ENCODE peak calls at places on chromosomes 11 and 22, in five cellular contexts. I is GM23338, Y is SK-N-SH, D is HepG2, N is K562. W is an unnamed sample.

GRCh38 chr11:131691558-131692041 is 321.2 kb downstream of the NTM start:
- DNase-seq in I (peak; percentile 80), Y (peak; percentile 94), D (no peak), N (peak; percentile 79), W (no peak)

GRCh38 chr22:39559456-39560105 is 11.0 kb upstream of the CACNA1I start:
- DNase-seq in I (peak; percentile 89), Y (peak; percentile 42), D (no peak), N (peak; percentile 76), W (no peak)

GRCh38 chr11:22165799-22166548 is 26.9 kb upstream of the ANO5 start:
- DNase-seq in I (no peak), Y (peak; percentile 13), D (no peak), N (no peak), W (no peak)

GRCh38 chr11:104529916-104530315 is 366.0 kb upstream of the PDGFD start:
- DNase-seq in I (no peak), Y (no peak), D (no peak), N (no peak), W (no peak)

GRCh38 chr11:7537260-7537659 is 23.5 kb downstream of the PPFIBP2 start:
- DNase-seq in I (no peak), Y (no peak), D (no peak), N (no peak), W (no peak)

GRCh38 chr11:115085461-115086220 is 407.3 kb downstream of the NXPE2 start:
- DNase-seq in I (no peak), Y (peak; percentile 75), D (no peak), N (no peak), W (no peak)

GRCh38 chr22:27687984-27688545 is 113.5 kb downstream of the MN1 start:
- DNase-seq in I (peak; percentile 59), Y (no peak), D (peak; percentile 24), N (no peak), W (no peak)

GRCh38 chr11:120305286-120305685 is 19.8 kb upstream of the TLCD5 start:
- DNase-seq in I (no peak), Y (no peak), D (no peak), N (peak; percentile 33), W (no peak)

GRCh38 chr11:117538256-117538655 is 210.6 kb downstream of the CEP164 start:
- DNase-seq in I (no peak), Y (no peak), D (no peak), N (no peak), W (no peak)

GRCh38 chr22:19446603-19447387 is 716 bp downstream of the C22orf39 start:
- DNase-seq in I (peak; percentile 86), Y (no peak), D (peak; percentile 7), N (no peak), W (no peak)

DNA sequence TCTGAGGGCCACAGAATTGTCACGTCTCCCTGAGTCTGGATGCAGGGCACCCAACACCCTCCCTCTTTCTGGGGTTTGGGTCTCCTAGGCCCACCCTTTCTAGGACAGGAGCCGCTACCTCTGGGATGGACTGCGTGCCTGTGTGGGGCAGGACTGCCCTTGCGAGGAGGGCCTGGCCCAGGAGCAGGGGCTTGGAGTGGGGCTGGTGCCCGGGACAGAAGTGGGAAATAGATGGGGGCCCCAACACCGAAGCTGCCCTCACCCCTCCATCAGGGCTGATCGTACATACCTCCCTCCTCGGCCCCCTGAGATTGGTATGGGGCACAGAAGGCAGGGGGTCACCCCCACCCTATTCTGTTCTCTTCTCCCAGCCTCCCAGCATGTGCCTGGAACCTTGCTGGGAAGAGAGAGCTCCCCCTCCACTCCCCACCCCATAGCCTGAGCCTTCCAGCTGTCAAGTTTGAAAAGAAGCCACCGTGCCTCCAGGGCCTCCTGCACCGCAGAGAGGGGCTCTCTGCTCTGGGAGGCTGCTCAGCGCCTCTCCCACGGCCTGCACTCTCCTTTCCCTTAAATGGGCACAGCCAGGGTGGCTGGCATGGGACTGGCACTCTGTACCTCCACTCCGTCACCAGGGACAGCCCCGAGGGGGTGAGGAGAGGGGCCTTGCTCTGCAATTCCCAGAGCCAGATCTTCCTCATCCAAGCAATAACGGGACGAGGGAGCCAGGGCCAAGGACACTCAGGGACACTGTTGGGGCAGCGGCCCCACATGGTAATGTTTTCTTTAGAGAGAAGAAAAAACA is 1.8 kb downstream of the LRRC10B start:
- DNase-seq in I (no peak), Y (no peak), D (no peak), N (no peak), W (no peak)
- TF ChIP-seq REST in I (no peak), Y (no peak), D (no peak), N (no peak), W (no peak)

DNA sequence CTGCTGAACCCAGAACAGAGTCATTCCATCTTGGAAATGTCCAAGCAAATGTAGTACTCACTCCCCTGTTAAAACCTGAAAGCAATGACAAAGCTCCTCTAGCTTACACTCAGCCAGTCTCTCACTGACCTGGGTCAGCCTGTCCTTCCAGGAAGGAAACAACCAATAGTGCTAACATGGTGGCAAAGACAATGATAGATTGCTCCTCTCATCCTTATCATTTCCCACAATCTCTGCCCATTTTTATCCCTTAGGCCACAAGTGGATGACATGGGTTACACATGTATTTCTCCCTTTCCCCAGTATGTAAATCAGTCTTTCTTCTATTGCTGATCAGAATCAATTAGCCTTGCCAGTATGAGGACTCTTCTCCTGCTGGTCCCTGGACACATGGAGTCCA is 154.6 kb upstream of the SESN3 start:
- DNase-seq in I (no peak), Y (no peak), D (no peak), N (no peak), W (no peak)
- H3K4me3 ChIP-seq in I (no peak overlapping the region), Y (no peak overlapping the region), D (no peak overlapping the region), N (no peak overlapping the region), W (no peak overlapping the region)

GRCh38 chr22:22423681-22424080 is 84.9 kb downstream of the ZNF280B start:
- DNase-seq in I (no peak), Y (no peak), D (no peak), N (peak; percentile 30), W (no peak)

GRCh38 chr22:22422629-22423112 is 85.9 kb downstream of the ZNF280B start:
- DNase-seq in I (peak; percentile 84), Y (peak; percentile 49), D (peak; percentile 56), N (peak; percentile 88), W (no peak)

GRCh38 chr22:22425366-22425765 is 83.2 kb downstream of the ZNF280B start:
- DNase-seq in I (no peak), Y (no peak), D (no peak), N (peak; percentile 29), W (no peak)

GRCh38 chr22:22424956-22425355 is 83.6 kb downstream of the ZNF280B start:
- DNase-seq in I (no peak), Y (no peak), D (no peak), N (no peak), W (no peak)

GRCh38 chr22:22424210-22424800 is 84.2 kb downstream of the ZNF280B start:
- DNase-seq in I (peak; percentile 72), Y (no peak), D (no peak), N (peak; percentile 22), W (no peak)
- H3K27me3 ChIP-seq in I (peaks cover 100% of the 10 kb centered on the region), Y (peaks cover 7% of the 10 kb centered on the region), D (no peaks in the 10 kb centered on the region), N (peaks cover 41% of the 10 kb centered on the region), W (peaks cover 19% of the 10 kb centered on the region)

GRCh38 chr22:24444729-24445466 is 17.5 kb downstream of the ADORA2A start:
- DNase-seq in I (no peak), Y (peak; percentile 61), D (no peak), N (no peak), W (no peak)
- TF ChIP-seq REST in I (no peak), Y (no peak), D (no peak), N (no peak), W (no peak)

DNA sequence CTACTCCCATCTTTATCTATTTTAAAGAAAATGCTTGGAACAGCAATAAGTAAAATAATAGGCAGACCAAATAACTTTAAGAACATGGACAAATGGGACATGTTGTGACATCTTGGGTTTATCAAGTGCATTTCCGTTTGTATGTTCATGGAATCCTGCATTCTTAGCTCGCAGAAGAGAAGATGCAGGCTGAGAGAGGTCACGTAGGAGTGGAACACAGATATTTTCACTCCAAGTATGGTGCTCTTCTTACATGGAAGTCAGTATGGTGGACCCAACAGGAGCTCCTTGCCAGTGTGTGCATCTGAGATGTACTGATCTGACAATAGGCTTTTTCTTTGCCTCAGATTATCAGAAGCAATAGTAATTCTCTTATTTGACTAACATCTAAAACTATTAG is 1.7 kb downstream of the E2F8 start:
- DNase-seq in I (no peak), Y (no peak), D (no peak), N (no peak), W (no peak)
- H3K4me3 ChIP-seq in I (no peak overlapping the region), Y (no peak overlapping the region), D (peak overlapping the region; percentile 11), N (peak overlapping the region; percentile 31), W (peak overlapping the region; percentile 97)

GRCh38 chr11:32437406-32438345 is 2.3 kb upstream of the WT1 start:
- DNase-seq in I (peak; percentile 80), Y (peak; percentile 16), D (no peak), N (no peak), W (no peak)
- H3K27me3 ChIP-seq in I (peaks cover 99% of the 10 kb centered on the region), Y (peaks cover 95% of the 10 kb centered on the region), D (peaks cover 11% of the 10 kb centered on the region), N (no peaks in the 10 kb centered on the region), W (no peaks in the 10 kb centered on the region)

GRCh38 chr11:128906185-128907065 is 15.3 kb downstream of the KCNJ5 start:
- DNase-seq in I (no peak), Y (no peak), D (no peak), N (no peak), W (no peak)
- TF ChIP-seq REST in I (no peak), Y (no peak), D (no peak), N (no peak), W (no peak)

GRCh38 chr11:281486-282161 is 3.4 kb downstream of the NLRP6 start:
- DNase-seq in I (no peak), Y (peak; percentile 32), D (no peak), N (no peak), W (no peak)

GRCh38 chr11:282171-282570 is 4.0 kb downstream of the NLRP6 start:
- DNase-seq in I (no peak), Y (peak; percentile 25), D (no peak), N (no peak), W (no peak)

GRCh38 chr11:279966-280761 is 2.0 kb downstream of the NLRP6 start:
- DNase-seq in I (peak; percentile 74), Y (peak; percentile 48), D (no peak), N (no peak), W (no peak)

GRCh38 chr11:279040-279965 is 1.1 kb downstream of the NLRP6 start:
- DNase-seq in I (no peak), Y (peak; percentile 54), D (no peak), N (no peak), W (no peak)

DNA sequence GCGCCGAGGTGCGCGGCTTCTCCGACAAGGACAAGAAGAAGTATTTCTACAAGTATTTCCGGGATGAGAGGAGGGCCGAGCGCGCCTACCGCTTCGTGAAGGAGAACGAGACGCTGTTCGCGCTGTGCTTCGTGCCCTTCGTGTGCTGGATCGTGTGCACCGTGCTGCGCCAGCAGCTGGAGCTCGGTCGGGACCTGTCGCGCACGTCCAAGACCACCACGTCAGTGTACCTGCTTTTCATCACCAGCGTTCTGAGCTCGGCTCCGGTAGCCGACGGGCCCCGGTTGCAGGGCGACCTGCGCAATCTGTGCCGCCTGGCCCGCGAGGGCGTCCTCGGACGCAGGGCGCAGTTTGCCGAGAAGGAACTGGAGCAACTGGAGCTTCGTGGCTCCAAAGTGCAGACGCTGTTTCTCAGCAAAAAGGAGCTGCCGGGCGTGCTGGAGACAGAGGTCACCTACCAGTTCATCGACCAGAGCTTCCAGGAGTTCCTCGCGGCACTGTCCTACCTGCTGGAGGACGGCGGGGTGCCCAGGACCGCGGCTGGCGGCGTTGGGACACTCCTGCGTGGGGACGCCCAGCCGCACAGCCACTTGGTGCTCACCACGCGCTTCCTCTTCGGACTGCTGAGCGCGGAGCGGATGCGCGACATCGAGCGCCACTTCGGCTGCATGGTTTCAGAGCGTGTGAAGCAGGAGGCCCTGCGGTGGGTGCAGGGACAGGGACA is 2.7 kb downstream of the NLRP6 start:
- DNase-seq in I (peak; percentile 51), Y (peak; percentile 31), D (no peak), N (no peak), W (no peak)
- H3K4me3 ChIP-seq in I (peak overlapping the region; percentile 51), Y (no peak overlapping the region), D (no peak overlapping the region), N (no peak overlapping the region), W (no peak overlapping the region)